ENCODE peak calls at places on chromosome 15, in seven cellular contexts. D is heart left ventricle, I is memory B cell, A is OCI-LY7, Z is HTR-8/SVneo, B is uterus, Q is amygdala. T is an unnamed sample.

GRCh38 chr15:64695571-64695992 is 79.8 kb downstream of the RBPMS2 start:
- DNase-seq in D (no peak), Z (no peak), A (peak), Q (no peak), B (no peak), I (peak), T (no peak)

GRCh38 chr15:74330861-74331408 is 36.5 kb downstream of the CYP11A1 start:
- DNase-seq in Q (no peak), B (no peak), Z (no peak), A (no peak), I (no peak), D (no peak), T (no peak)

GRCh38 chr15:42368096-42368495 is 8.8 kb downstream of the CAPN3 start:
- DNase-seq in B (no peak), Q (no peak), I (no peak), Z (no peak), D (no peak), A (no peak), T (no peak)

GRCh38 chr15:57319919-57320542 is 56.3 kb upstream of the CGNL1 start:
- DNase-seq in A (no peak), Q (no peak), B (no peak), I (no peak), Z (no peak), D (no peak), T (no peak)

GRCh38 chr15:67480741-67481140 is 40.2 kb upstream of the C15orf61 start:
- DNase-seq in Q (no peak), D (no peak), A (no peak), Z (no peak), I (no peak), B (no peak), T (no peak)

GRCh38 chr15:72751751-72752455 is 31.7 kb downstream of the ADPGK start:
- DNase-seq in Z (no peak), Q (no peak), A (no peak), D (peak), B (no peak), I (no peak), T (no peak)

GRCh38 chr15:68590721-68591389 is 12.1 kb downstream of the CORO2B start:
- DNase-seq in I (no peak), Z (no peak), D (no peak), A (no peak), Q (no peak), B (no peak), T (no peak)

GRCh38 chr15:84961114-84961452 is 20.6 kb upstream of the PDE8A start:
- DNase-seq in I (no peak), A (no peak), D (no peak), Z (no peak), Q (no peak), B (no peak), T (no peak)

GRCh38 chr15:92839696-92840095 is 60.4 kb upstream of the CHD2 start:
- DNase-seq in B (no peak), D (no peak), A (peak), Q (no peak), Z (no peak), I (no peak), T (peak)

GRCh38 chr15:45346381-45346780 is 32.0 kb downstream of the GATM start:
- DNase-seq in B (no peak), I (no peak), Z (no peak), D (no peak), Q (no peak), A (no peak), T (no peak)

GRCh38 chr15:70437089-70437488 is 326.3 kb downstream of the UACA start:
- DNase-seq in B (no peak), D (no peak), Z (no peak), I (no peak), A (no peak), Q (no peak), T (no peak)

GRCh38 chr15:56199038-56199437 is 44.6 kb downstream of the RFX7 start:
- DNase-seq in D (no peak), A (no peak), Q (no peak), Z (no peak), B (no peak), I (no peak), T (no peak)

GRCh38 chr15:61742591-61742990 is 317.7 kb downstream of the VPS13C start:
- DNase-seq in Q (no peak), B (no peak), D (no peak), I (no peak), A (no peak), Z (no peak), T (no peak)

GRCh38 chr15:63930034-63930433 is 96.3 kb upstream of the HERC1 start:
- DNase-seq in B (no peak), Z (no peak), D (no peak), I (no peak), A (no peak), Q (no peak), T (no peak)

GRCh38 chr15:25401511-25401910 is 37.3 kb downstream of the UBE3A start:
- DNase-seq in A (no peak), Q (no peak), D (no peak), Z (no peak), I (no peak), B (no peak), T (no peak)

GRCh38 chr15:64897345-64897985 is 14.2 kb upstream of the ANKDD1A start:
- DNase-seq in A (no peak), D (peak), Z (no peak), I (no peak), Q (no peak), B (peak), T (no peak)

GRCh38 chr15:33074942-33075341 is 119.6 kb downstream of the FMN1 start:
- DNase-seq in Q (no peak), B (no peak), I (no peak), Z (no peak), A (peak), D (no peak), T (no peak)

GRCh38 chr15:45253330-45253729 is 1.3 kb downstream of the SLC28A2 start:
- DNase-seq in Z (no peak), I (no peak), B (no peak), Q (no peak), A (peak), D (no peak), T (no peak)

GRCh38 chr15:76185716-76186115 is 125.6 kb downstream of the ETFA start:
- DNase-seq in B (no peak), Z (peak), I (no peak), A (peak), D (no peak), Q (no peak), T (peak)

GRCh38 chr15:58190419-58190818 is 52.2 kb downstream of the AQP9 start:
- DNase-seq in Z (no peak), A (no peak), D (no peak), I (no peak), B (no peak), Q (no peak), T (no peak)

GRCh38 chr15:53586815-53587214 is 172.6 kb downstream of the WDR72 start:
- DNase-seq in Q (peak), D (no peak), B (no peak), Z (no peak), I (no peak), A (peak), T (peak)

GRCh38 chr15:38517312-38517711 is 47.3 kb downstream of the RASGRP1 start:
- DNase-seq in B (no peak), Q (no peak), Z (no peak), I (no peak), A (no peak), D (no peak), T (no peak)

GRCh38 chr15:42595641-42596240 is 20.3 kb downstream of the STARD9 start:
- DNase-seq in Q (no peak), I (no peak), Z (no peak), A (no peak), D (peak), B (no peak), T (no peak)

GRCh38 chr15:98906712-98907083 is 100.9 kb downstream of the PGPEP1L start:
- DNase-seq in Q (no peak), D (peak), B (no peak), A (no peak), Z (no peak), I (no peak), T (no peak)

GRCh38 chr15:75456710-75457109 is 5.2 kb upstream of the SIN3A start:
- DNase-seq in I (no peak), Z (no peak), A (no peak), D (no peak), B (no peak), Q (no peak), T (no peak)

GRCh38 chr15:89396723-89397652 is 62.4 kb upstream of the POLG start:
- DNase-seq in A (no peak), B (no peak), I (no peak), D (no peak), Z (no peak), Q (no peak), T (no peak)

GRCh38 chr15:100279849-100280248 is 61.9 kb downstream of the ADAMTS17 start:
- DNase-seq in D (no peak), I (no peak), B (no peak), A (no peak), Z (no peak), Q (no peak), T (no peak)

GRCh38 chr15:78012643-78013077 is 64.9 kb downstream of the TBC1D2B start:
- DNase-seq in D (no peak), Z (no peak), Q (no peak), A (no peak), B (no peak), I (no peak), T (no peak)

GRCh38 chr15:83747718-83748110 is 93.8 kb downstream of the ADAMTSL3 start:
- DNase-seq in A (no peak), D (no peak), I (no peak), B (no peak), Q (no peak), Z (no peak), T (no peak)

GRCh38 chr15:99059010-99059981 is 45.6 kb upstream of the SYNM start:
- DNase-seq in A (no peak), I (peak), B (peak), Z (peak), Q (peak), D (peak), T (peak)

GRCh38 chr15:85337398-85338074 is 42.9 kb upstream of the AKAP13 start:
- DNase-seq in D (peak), I (no peak), A (no peak), B (peak), Z (no peak), Q (no peak), T (no peak)

GRCh38 chr15:81291916-81292424 is 32.0 kb downstream of the STARD5 start:
- DNase-seq in Q (no peak), A (peak), D (no peak), Z (no peak), I (no peak), B (no peak), T (no peak)

GRCh38 chr15:40354408-40355171 is 3.4 kb upstream of the DISP2 start:
- DNase-seq in I (no peak), B (no peak), Z (peak), A (peak), Q (peak), D (no peak), T (peak)

GRCh38 chr15:69104050-69104750 is 56.2 kb upstream of the GLCE start:
- DNase-seq in D (no peak), I (no peak), Z (no peak), B (no peak), A (no peak), Q (no peak), T (no peak)

T was measured in glutamatergic neuron.